ENCODE peak calls at places on chromosomes 4 and X, in eight cellular contexts. O is A549, H is breast epithelium, Z is K562, F is hepatocyte, E is fibroblast of lung, B is OCI-LY7, S is endodermal cell. V is an unnamed sample.

GRCh38 chr4:132317923-132318322 is 831.2 kb upstream of the PCDH10 start:
- DNase-seq in B (no peak), S (no peak), H (no peak), Z (no peak), E (no peak), F (no peak), O (no peak), V (no peak)

GRCh38 chrX:154546354-154547244 is at the start of gene G6PD:
- DNase-seq in E (peak; percentile 44), Z (peak; percentile 91), F (peak; percentile 84), H (peak; percentile 70), S (peak; percentile 91), O (peak; percentile 65), B (peak; percentile 87), V (no peak)

GRCh38 chr4:7192252-7193039 is at the start of gene SORCS2:
- DNase-seq in E (peak; percentile 53), Z (peak; percentile 84), H (peak; percentile 62), F (peak; percentile 91), O (peak; percentile 42), B (no peak), S (peak; percentile 87), V (no peak)

GRCh38 chrX:105533951-105534350 is 288.4 kb upstream of the NRK start:
- DNase-seq in F (no peak), Z (no peak), B (no peak), O (no peak), S (no peak), H (no peak), E (peak; percentile 2), V (no peak)

GRCh38 chr4:41505161-41505653 is 32.8 kb upstream of the LIMCH1 start:
- DNase-seq in Z (no peak), B (no peak), H (peak; percentile 57), S (no peak), F (no peak), O (no peak), E (peak; percentile 84), V (no peak)

GRCh38 chr4:7101692-7102515 is 34.0 kb upstream of the GRPEL1 start:
- DNase-seq in S (peak; percentile 94), B (peak; percentile 68), O (peak; percentile 77), E (peak; percentile 61), Z (peak; percentile 51), H (peak; percentile 71), F (peak; percentile 80), V (no peak)

GRCh38 chr4:108030332-108030731 is 40.6 kb downstream of the HADH start:
- DNase-seq in F (peak; percentile 71), Z (peak; percentile 45), H (no peak), B (peak; percentile 90), O (peak; percentile 8), S (peak; percentile 82), E (peak; percentile 64), V (peak; percentile 7)

GRCh38 chrX:71660562-71661416 is 6.6 kb upstream of the LOC101059915 start:
- DNase-seq in B (no peak), Z (no peak), E (no peak), S (no peak), F (no peak), H (no peak), O (no peak), V (no peak)

GRCh38 chr4:75542824-75543223 is 13.0 kb upstream of the ODAPH start:
- DNase-seq in Z (no peak), E (peak; percentile 95), O (no peak), B (no peak), H (no peak), S (no peak), F (peak; percentile 17), V (peak; percentile 90)

GRCh38 chrX:45266456-45266855 is 65.8 kb upstream of the DIPK2B start:
- DNase-seq in B (no peak), H (no peak), O (no peak), F (no peak), Z (no peak), E (peak; percentile 8), S (no peak), V (no peak)

GRCh38 chrX:13283968-13284914 is 35.6 kb downstream of the ATXN3L start:
- DNase-seq in O (no peak), E (peak; percentile 91), Z (no peak), F (no peak), S (peak; percentile 60), B (no peak), H (no peak), V (no peak)

GRCh38 chrX:155246748-155247147 is 17.5 kb downstream of the RAB39B start:
- DNase-seq in E (no peak), S (no peak), F (no peak), Z (no peak), O (no peak), H (no peak), B (no peak), V (no peak)

GRCh38 chr4:12911723-12912324 is 572.3 kb downstream of the RAB28 start:
- DNase-seq in F (no peak), S (no peak), E (no peak), Z (no peak), H (no peak), O (no peak), B (no peak), V (no peak)

GRCh38 chr4:147034372-147034771 is 88.7 kb upstream of the TTC29 start:
- DNase-seq in Z (no peak), E (peak; percentile 61), O (no peak), B (no peak), S (no peak), H (no peak), F (no peak), V (no peak)

GRCh38 chrX:72020204-72020603 is 109.6 kb downstream of the NHSL2 start:
- DNase-seq in S (no peak), E (no peak), B (no peak), H (no peak), O (no peak), F (no peak), Z (no peak), V (no peak)

GRCh38 chr4:21811576-21811975 is 137.0 kb downstream of the KCNIP4 start:
- DNase-seq in O (no peak), F (no peak), E (peak; percentile 70), Z (no peak), S (no peak), B (no peak), H (no peak), V (no peak)

GRCh38 chr4:54085284-54085683 is 14.7 kb upstream of the GSX2 start:
- DNase-seq in H (no peak), F (no peak), O (peak; percentile 31), B (no peak), S (no peak), Z (no peak), E (peak; percentile 82), V (peak; percentile 71)

GRCh38 chr4:55355555-55355954 is 9.5 kb downstream of the SRD5A3 start:
- DNase-seq in F (no peak), B (no peak), Z (no peak), S (no peak), E (no peak), O (no peak), H (no peak), V (peak; percentile 38)

GRCh38 chr4:55358668-55359067 is 12.6 kb downstream of the SRD5A3 start:
- DNase-seq in E (peak; percentile 84), S (no peak), B (peak; percentile 30), H (no peak), O (no peak), F (no peak), Z (no peak), V (peak; percentile 30)

GRCh38 chr4:55356991-55357461 is 11.0 kb downstream of the SRD5A3 start:
- DNase-seq in S (no peak), H (no peak), B (no peak), Z (no peak), O (no peak), E (peak; percentile 48), F (peak; percentile 28), V (no peak)

GRCh38 chr4:55358246-55358645 is 12.2 kb downstream of the SRD5A3 start:
- DNase-seq in H (no peak), O (no peak), F (no peak), Z (no peak), B (no peak), S (no peak), E (no peak), V (no peak)

DNA sequence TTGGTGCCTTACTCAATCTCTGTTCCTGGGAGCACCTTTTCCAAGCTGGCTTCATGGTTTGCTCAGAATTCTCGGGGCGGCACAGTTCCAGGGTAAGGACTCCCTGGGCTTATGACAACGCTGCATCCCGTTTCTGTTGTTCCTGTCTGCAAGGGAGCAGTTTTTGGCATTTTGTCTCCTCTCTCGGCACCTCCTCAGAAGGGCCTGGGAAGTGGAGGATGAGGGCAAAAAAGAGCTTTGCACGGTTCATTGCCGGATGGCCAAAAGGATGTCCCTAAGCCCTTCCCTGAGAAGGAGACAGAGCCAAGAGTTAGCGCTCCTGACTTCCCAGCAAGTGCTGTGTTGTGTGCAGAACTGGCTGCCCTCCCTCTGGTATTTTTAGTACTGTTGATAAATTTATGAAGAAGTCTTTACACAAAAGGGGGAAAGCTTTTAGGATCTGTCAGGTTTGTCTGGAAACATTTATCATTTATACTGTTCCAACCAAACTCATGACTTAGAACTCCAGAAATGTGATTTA is 13.4 kb downstream of the SRD5A3 start:
- DNase-seq in Z (no peak), S (no peak), O (no peak), B (no peak), F (no peak), E (peak; percentile 45), H (no peak), V (no peak)
- H3K27ac ChIP-seq in Z (no peak overlapping the region), S (no peak overlapping the region), O (no peak overlapping the region), B (no peak overlapping the region), F (no peak overlapping the region), E (peak overlapping the region; percentile 25), H (peak overlapping the region; percentile 81), V (peak overlapping the region; percentile 62)

DNA sequence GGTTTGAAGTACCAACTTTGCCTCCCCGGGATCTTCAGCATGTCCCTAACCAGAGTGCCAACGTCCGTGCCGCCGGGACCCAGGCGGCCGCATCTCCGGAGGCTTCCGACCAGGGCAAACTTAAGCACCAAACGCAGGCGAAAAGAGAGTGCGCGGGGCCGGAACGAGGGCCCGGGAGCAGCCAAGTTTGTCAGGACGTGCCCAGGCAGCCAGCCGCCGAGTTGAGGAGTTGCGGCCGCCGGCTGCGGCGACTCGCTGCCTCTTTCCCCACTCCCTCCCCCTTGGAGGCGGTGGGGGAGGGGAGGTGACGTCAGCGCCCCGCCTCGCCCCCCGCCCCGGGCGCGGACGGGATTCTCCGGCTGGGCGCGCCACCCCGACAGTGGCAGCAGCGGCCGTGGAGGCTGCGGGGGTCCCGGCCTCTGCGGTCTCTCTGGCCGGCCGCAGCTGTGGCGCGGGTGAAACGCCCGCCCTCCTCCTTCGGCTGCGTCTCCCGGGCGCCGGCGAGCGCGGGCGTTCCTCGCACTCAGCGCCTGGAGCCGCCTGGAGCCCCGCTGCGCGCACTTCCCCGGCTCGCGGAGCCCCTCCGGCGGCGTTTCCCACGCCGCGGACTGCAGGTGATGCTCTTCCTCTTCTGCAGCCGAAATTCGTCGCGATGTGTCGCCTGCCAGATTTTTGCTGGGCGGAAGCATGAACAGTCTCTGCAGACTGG is 2.9 kb upstream of the FAT1 start:
- DNase-seq in O (peak; percentile 53), E (peak; percentile 84), S (peak; percentile 92), Z (peak; percentile 84), H (peak; percentile 74), B (no peak), F (peak; percentile 93), V (no peak)
- H3K4me3 ChIP-seq in O (peak overlapping the region; percentile 67), E (peak overlapping the region; percentile 99), S (peak overlapping the region; percentile 97), Z (peak overlapping the region; percentile 58), H (peak overlapping the region; percentile 61), B (no peak overlapping the region), F (peak overlapping the region; percentile 90), V (peak overlapping the region; percentile 83)

GRCh38 chr4:1348746-1349145 is 1.7 kb downstream of the UVSSA start:
- DNase-seq in H (no peak), S (no peak), O (no peak), E (no peak), Z (no peak), B (no peak), F (no peak), V (no peak)
- H3K27ac ChIP-seq in H (peak overlapping the region; percentile 97), S (no peak overlapping the region), O (no peak overlapping the region), E (no peak overlapping the region), Z (no peak overlapping the region), B (no peak overlapping the region), F (peak overlapping the region; percentile 97), V (no peak overlapping the region)

GRCh38 chr4:90815569-90815968 is 688.4 kb downstream of the CCSER1 start:
- DNase-seq in B (no peak), Z (no peak), S (no peak), F (no peak), O (no peak), E (no peak), H (no peak), V (no peak)
- H3K4me3 ChIP-seq in B (no peak overlapping the region), Z (no peak overlapping the region), S (no peak overlapping the region), F (no peak overlapping the region), O (no peak overlapping the region), E (no peak overlapping the region), H (no peak overlapping the region), V (no peak overlapping the region)